ENCODE peak calls at places on chromosomes 16 and 17, in six cellular contexts. O is LoVo, Z is A549, H is RCC 7860, K is bronchial epithelial cell, G is GM13977. J is an unnamed sample.

GRCh38 chr17:74532115-74532514 is 840 bp upstream of the CD300LB start:
- DNase-seq in H (no peak), Z (no peak), O (no peak), K (no peak), G (no peak), J (peak; percentile 51)

GRCh38 chr17:50173335-50173941 is 7.6 kb downstream of the SGCA start:
- DNase-seq in Z (no peak), H (no peak), O (no peak), G (no peak), K (peak; percentile 75), J (no peak)

GRCh38 chr17:65060855-65061254 is 4.3 kb upstream of the GNA13 start:
- DNase-seq in G (no peak), H (no peak), Z (no peak), K (no peak), O (no peak), J (no peak)

GRCh38 chr16:3950343-3951193 is 70.1 kb upstream of the CREBBP start:
- DNase-seq in O (peak; percentile 58), G (no peak), Z (no peak), K (peak; percentile 76), H (peak; percentile 67), J (no peak)

GRCh38 chr17:20999044-20999573 is 43.7 kb downstream of the USP22 start:
- DNase-seq in K (no peak), Z (no peak), G (no peak), H (no peak), O (no peak), J (no peak)

GRCh38 chr16:85374571-85374872 is 238.6 kb upstream of the GSE1 start:
- DNase-seq in K (no peak), O (no peak), Z (no peak), H (no peak), G (no peak), J (no peak)

GRCh38 chr16:50636865-50637374 is 44.2 kb downstream of the SNX20 start:
- DNase-seq in Z (no peak), O (no peak), G (no peak), K (no peak), H (no peak), J (no peak)

GRCh38 chr17:74190154-74190553 is 13.3 kb upstream of the RPL38 start:
- DNase-seq in K (peak; percentile 64), G (peak; percentile 62), H (no peak), O (no peak), Z (peak; percentile 89), J (peak; percentile 88)

GRCh38 chr17:52383493-52384100 is 225.1 kb upstream of the CA10 start:
- DNase-seq in O (peak; percentile 50), Z (peak; percentile 13), G (peak; percentile 22), K (peak; percentile 71), H (peak; percentile 50), J (peak; percentile 84)

GRCh38 chr17:33050611-33051140 is 59.0 kb downstream of the SPACA3 start:
- DNase-seq in K (peak; percentile 52), Z (no peak), O (no peak), H (no peak), G (no peak), J (no peak)

GRCh38 chr16:67435758-67436164 is 4.8 kb downstream of the HSD11B2 start:
- DNase-seq in G (no peak), O (no peak), K (no peak), Z (no peak), H (no peak), J (no peak)

GRCh38 chr17:55496094-55496881 is 15.0 kb downstream of the SMIM36 start:
- DNase-seq in Z (peak; percentile 67), H (no peak), O (no peak), G (peak; percentile 29), K (peak; percentile 81), J (no peak)

GRCh38 chr16:11533588-11533987 is 53.1 kb downstream of the LITAF start:
- DNase-seq in G (no peak), K (no peak), Z (no peak), O (no peak), H (no peak), J (no peak)

GRCh38 chr16:80974649-80975376 is 31.9 kb downstream of the CMC2 start:
- DNase-seq in H (no peak), G (no peak), K (peak; percentile 40), Z (no peak), O (no peak), J (no peak)

GRCh38 chr16:49586466-49586865 is 212.9 kb downstream of the C16orf78 start:
- DNase-seq in H (no peak), K (no peak), Z (no peak), G (no peak), O (no peak), J (no peak)

GRCh38 chr17:3004150-3004801 is 59.1 kb downstream of the OR1D5 start:
- DNase-seq in Z (peak; percentile 98), H (peak; percentile 93), K (peak; percentile 87), O (peak; percentile 92), G (peak; percentile 52), J (peak; percentile 81)

GRCh38 chr16:58286769-58287433 is 7.9 kb downstream of the PRSS54 start:
- DNase-seq in K (no peak), Z (no peak), H (no peak), G (no peak), O (no peak), J (no peak)

GRCh38 chr17:38463451-38463858 is 35.2 kb downstream of the ARHGAP23 start:
- DNase-seq in O (no peak), K (no peak), H (no peak), Z (no peak), G (no peak), J (no peak)

GRCh38 chr16:89448656-89449055 is 41.7 kb downstream of the ANKRD11 start:
- DNase-seq in K (no peak), O (no peak), H (no peak), G (no peak), Z (no peak), J (no peak)

GRCh38 chr16:5022521-5022920 is 11.2 kb downstream of the NAGPA start:
- DNase-seq in H (no peak), G (no peak), K (no peak), O (no peak), Z (no peak), J (no peak)

GRCh38 chr16:46607529-46607928 is 13.7 kb downstream of the SHCBP1 start:
- DNase-seq in O (peak; percentile 44), Z (peak; percentile 26), H (peak; percentile 28), K (peak; percentile 59), G (no peak), J (no peak)